ENCODE peak calls at places on chromosomes 5 and 9, in ten cellular contexts. V, L, I, T, Z, X, B, U, D and R are unnamed samples.
A peak's percentile ranks its signal among the peaks of the same experiment; 100 is the strongest.

GRCh38 chr9:105539452-105539851 is 18.5 kb upstream of the FKTN start:
- DNase-seq in B (no peak), D (no peak), U (no peak), L (no peak), V (no peak), I (no peak), X (no peak), Z (no peak), T (no peak), R (no peak)

GRCh38 chr5:169706758-169707450 is 69.8 kb downstream of the DOCK2 start:
- DNase-seq in D (no peak), I (no peak), V (no peak), U (no peak), Z (no peak), X (no peak), B (peak; percentile 29), T (peak; percentile 10), L (no peak), R (no peak)

GRCh38 chr5:177500685-177501522 is 3.5 kb upstream of the PDLIM7 start:
- DNase-seq in V (peak; percentile 92), T (peak; percentile 97), I (peak; percentile 95), U (peak; percentile 92), B (peak; percentile 88), X (peak; percentile 88), L (peak; percentile 95), Z (peak; percentile 37), D (peak; percentile 62), R (no peak)

GRCh38 chr9:76044420-76044819 is 153.9 kb downstream of the PCSK5 start:
- DNase-seq in T (no peak), U (no peak), B (no peak), L (no peak), Z (no peak), D (no peak), X (no peak), V (no peak), I (no peak), R (no peak)

GRCh38 chr9:12539602-12540001 is 153.6 kb upstream of the TYRP1 start:
- DNase-seq in V (no peak), U (no peak), B (no peak), Z (no peak), I (no peak), X (no peak), D (no peak), L (no peak), T (no peak), R (no peak)

GRCh38 chr9:112233769-112234168 is 58.7 kb upstream of the SUSD1 start:
- DNase-seq in X (no peak), B (no peak), I (no peak), V (no peak), Z (no peak), D (peak; percentile 18), T (no peak), L (no peak), U (no peak), R (peak; percentile 32)

GRCh38 chr5:144104086-144104485 is 66.4 kb downstream of the YIPF5 start:
- DNase-seq in I (no peak), V (no peak), B (no peak), U (no peak), Z (no peak), D (no peak), X (no peak), T (no peak), L (no peak), R (no peak)

GRCh38 chr9:98860871-98861293 is 53.4 kb downstream of the GALNT12 start:
- DNase-seq in X (no peak), B (peak; percentile 21), D (no peak), I (no peak), T (peak; percentile 57), L (no peak), Z (no peak), V (no peak), U (peak; percentile 88), R (peak; percentile 96)

GRCh38 chr9:70485273-70485858 is 70.9 kb upstream of the KLF9 start:
- DNase-seq in T (no peak), D (no peak), Z (no peak), X (no peak), L (no peak), B (no peak), U (peak; percentile 31), I (no peak), V (no peak), R (no peak)

GRCh38 chr5:143055596-143056330 is 285.6 kb downstream of the ARHGAP26 start:
- DNase-seq in X (no peak), B (no peak), Z (no peak), T (no peak), D (no peak), L (no peak), U (no peak), V (no peak), I (no peak), R (no peak)

GRCh38 chr9:122263699-122264349 is 816 bp downstream of the RBM18 start:
- DNase-seq in D (no peak), U (no peak), T (no peak), B (no peak), V (no peak), X (no peak), I (no peak), Z (no peak), L (no peak), R (no peak)

GRCh38 chr9:114559830-114560520 is 27.6 kb upstream of the ATP6V1G1 start:
- DNase-seq in X (no peak), D (peak; percentile 21), L (no peak), Z (no peak), B (no peak), V (no peak), I (no peak), T (no peak), U (no peak), R (no peak)

GRCh38 chr5:157280927-157281326 is 15.0 kb downstream of the CYFIP2 start:
- DNase-seq in V (no peak), T (no peak), U (no peak), X (no peak), Z (no peak), I (no peak), D (no peak), L (no peak), B (no peak), R (peak; percentile 52)

GRCh38 chr9:132694144-132694543 is 23.9 kb downstream of the GTF3C4 start:
- DNase-seq in Z (no peak), B (no peak), X (no peak), V (no peak), L (no peak), U (no peak), D (no peak), I (no peak), T (no peak), R (no peak)

GRCh38 chr5:34539183-34539582 is 116.9 kb upstream of the RAI14 start:
- DNase-seq in L (no peak), Z (no peak), T (no peak), D (no peak), X (no peak), B (no peak), V (no peak), I (no peak), U (no peak), R (no peak)

GRCh38 chr5:34535944-34536628 is 120.0 kb upstream of the RAI14 start:
- DNase-seq in Z (no peak), B (no peak), X (no peak), U (no peak), D (no peak), T (no peak), L (no peak), I (no peak), V (no peak), R (no peak)

GRCh38 chr5:34535433-34535832 is 120.7 kb upstream of the RAI14 start:
- DNase-seq in X (no peak), D (no peak), Z (no peak), L (no peak), T (no peak), B (no peak), U (no peak), I (no peak), V (no peak), R (no peak)

GRCh38 chr5:34536699-34537098 is 119.4 kb upstream of the RAI14 start:
- DNase-seq in X (no peak), V (no peak), T (no peak), U (no peak), Z (no peak), I (no peak), L (no peak), B (no peak), D (no peak), R (no peak)

DNA sequence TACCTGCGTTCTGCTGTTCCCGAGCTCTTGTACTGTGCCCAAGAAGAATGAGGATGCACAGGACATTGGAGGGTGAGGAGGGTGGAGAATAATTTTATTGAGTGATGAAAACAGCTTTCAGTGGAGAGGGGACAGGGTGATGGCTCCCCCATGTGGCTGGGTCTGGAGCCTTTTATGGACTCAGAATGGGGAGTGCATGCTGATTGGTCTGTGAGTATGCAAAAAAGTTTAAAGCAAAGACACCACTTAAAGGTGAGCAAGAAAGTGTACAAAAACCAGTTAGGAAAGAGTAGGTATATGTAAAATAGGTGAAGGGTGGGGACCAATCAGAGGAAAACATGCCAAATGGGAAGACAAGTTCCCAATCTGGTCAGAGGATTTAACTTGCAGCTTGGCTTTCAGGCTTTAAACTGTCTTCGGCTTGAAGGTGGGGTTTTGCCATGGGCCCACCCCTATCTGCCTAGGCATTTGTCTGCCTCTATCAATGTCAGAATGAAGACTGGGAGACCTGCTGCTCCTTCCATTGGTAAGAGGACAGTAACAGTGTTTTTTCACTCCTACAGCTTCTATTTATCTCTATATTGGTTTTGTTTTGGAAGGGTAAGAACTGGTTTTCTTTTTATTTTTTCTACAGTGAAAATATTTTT is 118.0 kb upstream of the RAI14 start:
- DNase-seq in D (no peak), Z (no peak), B (no peak), V (no peak), X (no peak), T (no peak), L (peak; percentile 69), I (no peak), U (no peak), R (no peak)
- TF ChIP-seq CTCF in D (peak; percentile 60), Z (no peak), B (peak; percentile 29), V (no peak), X (no peak), T (peak; percentile 34), L (peak; percentile 55), I (no peak), U (peak; percentile 45), R (peak; percentile 19)

GRCh38 chr5:72320022-72320898 is at the start of the genes MRPS27 and PTCD2:
- DNase-seq in B (peak; percentile 98), T (peak; percentile 99), V (peak; percentile 95), I (peak; percentile 89), L (peak; percentile 97), Z (peak; percentile 70), U (peak; percentile 97), D (peak; percentile 95), X (peak; percentile 99), R (peak; percentile 98)
- TF ChIP-seq CTCF in B (peak; percentile 36), T (peak; percentile 28), V (peak; percentile 65), I (no peak), L (peak; percentile 28), Z (no peak), U (peak; percentile 36), D (peak; percentile 53), X (peak; percentile 45), R (peak; percentile 23)

GRCh38 chr9:138025908-138026307 is 148.3 kb downstream of the CACNA1B start:
- DNase-seq in B (no peak), D (no peak), Z (no peak), T (no peak), X (no peak), V (no peak), L (peak; percentile 16), U (no peak), I (peak; percentile 13), R (no peak)
- TF ChIP-seq CTCF in B (no peak), D (no peak), Z (no peak), T (no peak), X (no peak), V (no peak), L (no peak), U (no peak), I (no peak), R (no peak)

GRCh38 chr9:130043654-130044623 is 950 bp upstream of the FNBP1 start:
- DNase-seq in T (peak; percentile 15), Z (no peak), V (no peak), B (no peak), U (peak; percentile 48), I (no peak), L (no peak), D (peak; percentile 83), X (peak; percentile 63), R (no peak)
- TF ChIP-seq CTCF in T (peak; percentile 18), Z (no peak), V (no peak), B (no peak), U (peak; percentile 30), I (no peak), L (no peak), D (peak; percentile 46), X (peak; percentile 14), R (peak; percentile 29)